ENCODE peak calls at places on chromosomes 16 and 17, in five cellular contexts. D is SK-N-SH; F is left cardiac atrium; W is adipocyte; R is activated CD4-positive, alpha-beta T cell treated with anti-CD3 and anti-CD28 coated beads, Interleukin-2, amount 10 ng/mL, durations not matched to agents 7 days and 5 days. H is an unnamed sample.

GRCh38 chr16:30561212-30561816 is 3.1 kb upstream of the ZNF764 start:
- DNase-seq in F (peak), D (no peak), W (no peak), R (no peak), H (no peak)

GRCh38 chr16:76956394-76956793 is 234.6 kb upstream of the MON1B start:
- DNase-seq in W (no peak), D (no peak), R (no peak), F (no peak), H (no peak)

GRCh38 chr17:38358586-38359513 is 7.2 kb downstream of the SOCS7 start:
- DNase-seq in R (no peak), D (no peak), F (no peak), W (peak), H (no peak)

GRCh38 chr16:65068151-65068740 is 53.6 kb downstream of the CDH11 start:
- DNase-seq in D (no peak), R (no peak), F (no peak), W (peak), H (peak)

GRCh38 chr17:81966343-81967243 is 5.6 kb upstream of the NOTUM start:
- DNase-seq in F (peak), W (no peak), R (no peak), D (peak), H (no peak)

GRCh38 chr17:47830991-47831933 is at the start of the genes LRRC46 and MRPL10:
- DNase-seq in W (peak), D (peak), F (peak), R (peak), H (peak)

GRCh38 chr16:30395155-30395991 is at the start of gene ZNF48:
- DNase-seq in R (peak), D (peak), W (peak), F (peak), H (peak)

GRCh38 chr17:30278032-30278431 is 13.7 kb downstream of the BLMH start:
- DNase-seq in D (peak), W (peak), R (no peak), F (peak), H (peak)

GRCh38 chr17:17628388-17629008 is 37.0 kb upstream of the PEMT start:
- DNase-seq in D (no peak), R (peak), W (no peak), F (no peak), H (no peak)

GRCh38 chr16:10122546-10122945 is 59.7 kb downstream of the GRIN2A start:
- DNase-seq in R (no peak), D (peak), W (peak), F (no peak), H (no peak)

GRCh38 chr17:15463363-15463762 is 4.1 kb downstream of the CDRT4 start:
- DNase-seq in R (no peak), F (peak), W (peak), D (no peak), H (peak)

GRCh38 chr17:55303701-55304145 is 39.0 kb downstream of the HLF start:
- DNase-seq in W (peak), D (no peak), F (no peak), R (no peak), H (peak)

GRCh38 chr17:50177983-50178834 is 12.4 kb downstream of the SGCA start:
- DNase-seq in F (peak), W (peak), R (peak), D (peak), H (peak)

GRCh38 chr16:23611936-23612335 is 15.8 kb upstream of the NDUFAB1 start:
- DNase-seq in F (no peak), R (no peak), W (no peak), D (no peak), H (no peak)

GRCh38 chr17:1957037-1957436 is 68.1 kb downstream of the RTN4RL1 start:
- DNase-seq in W (peak), F (no peak), D (no peak), R (no peak), H (no peak)

GRCh38 chr16:9787717-9788116 is 394.5 kb downstream of the GRIN2A start:
- DNase-seq in D (no peak), F (peak), W (no peak), R (no peak), H (peak)

GRCh38 chr17:32261521-32261792 is 4.2 kb upstream of the RHBDL3 start:
- DNase-seq in R (no peak), D (no peak), F (no peak), W (no peak), H (no peak)

GRCh38 chr16:68972720-68973119 is 129.4 kb downstream of the TANGO6 start:
- DNase-seq in D (peak), R (no peak), W (no peak), F (peak), H (peak)

GRCh38 chr16:63998-64913 is 8.2 kb downstream of the RHBDF1 start:
- DNase-seq in R (no peak), D (no peak), W (no peak), F (peak), H (no peak)

GRCh38 chr17:7711356-7711755 is 6.2 kb upstream of the DNAH2 start:
- DNase-seq in D (peak), F (no peak), W (no peak), R (no peak), H (no peak)

GRCh38 chr16:20944861-20945390 is 44.4 kb downstream of the LYRM1 start:
- DNase-seq in W (no peak), R (peak), F (no peak), D (no peak), H (peak)

GRCh38 chr17:9907883-9908648 is 3.0 kb upstream of the RCVRN start:
- DNase-seq in F (no peak), W (no peak), R (no peak), D (no peak), H (no peak)

H was measured in fibroblast of the aortic adventitia.